ENCODE peak calls at places on chromosomes 11 and 22, in eight cellular contexts. P, E, B, D, V, C, W and I are unnamed samples.

GRCh38 chr11:15907806-15908205 is 448.5 kb downstream of the SOX6 start:
- DNase-seq in W (no peak), V (no peak), D (no peak), B (no peak), P (no peak), E (no peak), C (no peak), I (no peak)

GRCh38 chr22:47623056-47623739 is 860.7 kb downstream of the TBC1D22A start:
- DNase-seq in W (no peak), E (no peak), B (no peak), C (peak), D (peak), P (no peak), V (peak), I (no peak)

GRCh38 chr22:23215294-23216204 is 35.2 kb downstream of the BCR start:
- DNase-seq in P (no peak), V (no peak), E (no peak), W (no peak), D (peak), C (peak), B (no peak), I (peak)

GRCh38 chr11:45624095-45624494 is 41.3 kb downstream of the CHST1 start:
- DNase-seq in P (no peak), E (no peak), V (no peak), B (no peak), W (no peak), C (no peak), D (no peak), I (no peak)

GRCh38 chr11:71483689-71484088 is 30.7 kb downstream of the NADSYN1 start:
- DNase-seq in P (no peak), C (no peak), E (no peak), W (no peak), D (no peak), B (no peak), V (no peak), I (no peak)

GRCh38 chr11:70031631-70032469 is 46.3 kb upstream of the ANO1 start:
- DNase-seq in C (no peak), V (no peak), B (no peak), D (no peak), P (no peak), W (no peak), E (no peak), I (no peak)

GRCh38 chr11:35340101-35340500 is 79.3 kb downstream of the SLC1A2 start:
- DNase-seq in P (no peak), E (no peak), B (no peak), W (no peak), V (no peak), D (no peak), C (no peak), I (no peak)

GRCh38 chr11:128061321-128061871 is 526.0 kb downstream of the ETS1 start:
- DNase-seq in B (peak), D (no peak), P (no peak), V (no peak), E (no peak), C (no peak), W (no peak), I (no peak)

GRCh38 chr22:47333625-47334024 is 571.2 kb downstream of the TBC1D22A start:
- DNase-seq in E (no peak), D (no peak), V (no peak), C (no peak), B (no peak), W (no peak), P (no peak), I (no peak)

GRCh38 chr11:88357323-88358039 is 19.9 kb upstream of the CTSC start:
- DNase-seq in E (no peak), C (no peak), V (no peak), W (no peak), D (no peak), B (peak), P (no peak), I (no peak)

GRCh38 chr22:22090650-22091399 is 108.2 kb upstream of the TOP3B start:
- DNase-seq in E (no peak), W (no peak), P (no peak), C (no peak), B (no peak), V (no peak), D (no peak), I (no peak)

GRCh38 chr11:135033545-135033944 is 621.5 kb upstream of the B3GAT1 start:
- DNase-seq in V (no peak), E (no peak), W (no peak), C (no peak), P (no peak), D (no peak), B (no peak), I (no peak)

GRCh38 chr11:124923296-124923695 is 4.2 kb downstream of the HEPN1 start:
- DNase-seq in E (no peak), V (no peak), B (no peak), D (no peak), P (no peak), C (no peak), W (no peak), I (no peak)

GRCh38 chr11:15180212-15180814 is 65.6 kb downstream of the INSC start:
- DNase-seq in D (no peak), C (no peak), W (no peak), B (peak), E (no peak), P (no peak), V (no peak), I (no peak)

GRCh38 chr11:65152157-65152556 is 17.8 kb upstream of the SYVN1 start:
- DNase-seq in P (no peak), D (no peak), W (no peak), E (no peak), B (peak), C (no peak), V (no peak), I (no peak)

GRCh38 chr22:37199839-37200161 is 11.8 kb upstream of the C1QTNF6 start:
- DNase-seq in B (no peak), C (no peak), W (no peak), P (no peak), D (no peak), V (peak), E (no peak), I (no peak)

GRCh38 chr11:13215157-13215556 is 62.4 kb upstream of the BMAL1 start:
- DNase-seq in E (no peak), B (peak), P (no peak), W (no peak), V (no peak), D (no peak), C (no peak), I (no peak)

GRCh38 chr11:59463176-59463575 is 6.4 kb downstream of the OR4D6 start:
- DNase-seq in E (no peak), C (peak), B (no peak), W (no peak), V (peak), P (no peak), D (no peak), I (no peak)

GRCh38 chr11:3000032-3000961 is 8.2 kb upstream of the NAP1L4 start:
- DNase-seq in D (peak), C (peak), E (no peak), V (no peak), W (peak), B (no peak), P (peak), I (peak)

GRCh38 chr11:120256178-120256577 is 16.2 kb downstream of the POU2F3 start:
- DNase-seq in P (no peak), W (no peak), E (no peak), C (no peak), D (no peak), V (no peak), B (no peak), I (no peak)

GRCh38 chr11:57458410-57459111 is 1.8 kb upstream of the RTN4RL2 start:
- DNase-seq in D (peak), W (no peak), P (no peak), C (peak), E (no peak), V (peak), B (peak), I (peak)

GRCh38 chr22:40276877-40277823 is 69.2 kb upstream of the ADSL start:
- DNase-seq in C (no peak), V (no peak), W (no peak), E (no peak), P (no peak), B (peak), D (no peak), I (no peak)

GRCh38 chr22:37428649-37429586 is 1.6 kb upstream of the ELFN2 start:
- DNase-seq in V (peak), W (no peak), B (peak), D (peak), E (peak), P (no peak), C (peak), I (peak)

GRCh38 chr11:26792956-26793355 is 71.1 kb upstream of the SLC5A12 start:
- DNase-seq in V (no peak), E (no peak), W (no peak), C (no peak), D (no peak), P (no peak), B (no peak), I (no peak)

GRCh38 chr11:107898270-107898669 is 30.0 kb upstream of the RAB39A start:
- DNase-seq in C (no peak), V (no peak), E (no peak), D (no peak), W (no peak), B (peak), P (no peak), I (no peak)

GRCh38 chr22:47209077-47209514 is 446.6 kb downstream of the TBC1D22A start:
- DNase-seq in E (no peak), P (no peak), B (no peak), C (peak), D (peak), V (no peak), W (no peak), I (no peak)

GRCh38 chr11:121487191-121487590 is 34.4 kb upstream of the SORL1-AS1 start:
- DNase-seq in E (no peak), V (no peak), D (no peak), P (no peak), C (no peak), W (no peak), B (no peak), I (no peak)

GRCh38 chr22:23263651-23264555 is 83.6 kb downstream of the BCR start:
- DNase-seq in B (no peak), W (no peak), D (no peak), C (no peak), E (peak), V (no peak), P (no peak), I (no peak)

GRCh38 chr11:18012906-18013781 is at the start of gene SERGEF:
- DNase-seq in D (peak), C (peak), V (peak), P (peak), E (peak), B (peak), W (peak), I (peak)

GRCh38 chr11:131710511-131710910 is 340.1 kb downstream of the NTM start:
- DNase-seq in B (no peak), P (no peak), E (no peak), D (no peak), V (no peak), W (no peak), C (no peak), I (no peak)

GRCh38 chr22:45007946-45008852 is 1.6 kb downstream of the PHF21B start:
- DNase-seq in C (peak), D (no peak), E (no peak), W (no peak), V (peak), P (no peak), B (peak), I (no peak)
- H3K4me3 ChIP-seq in C (peak), D (peak), E (no peak), W (peak), V (peak), P (peak), B (peak), I (peak)

DNA sequence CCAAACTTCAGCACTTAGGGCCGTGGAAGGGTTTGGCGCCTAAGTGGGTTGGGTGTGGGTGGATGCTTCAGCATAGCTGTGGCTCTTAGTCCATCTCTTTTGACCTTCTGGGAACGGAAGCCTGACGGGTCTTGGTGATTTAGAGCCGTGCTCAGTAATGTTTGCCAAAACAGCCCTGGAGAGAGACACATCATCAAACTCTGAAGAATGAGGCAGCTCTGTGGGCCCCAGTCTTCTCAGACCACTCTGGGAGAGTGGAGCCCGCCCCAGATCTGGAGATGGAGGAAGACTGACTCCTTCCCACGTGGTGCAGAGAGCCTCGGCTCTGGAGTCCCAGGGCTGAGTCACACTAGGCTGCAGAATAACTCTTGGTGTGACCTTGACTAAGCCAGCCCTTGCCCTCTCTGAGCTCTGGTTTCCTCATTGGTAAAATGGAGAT is 168.9 kb downstream of the C11orf91 start:
- DNase-seq in D (no peak), C (no peak), E (no peak), W (no peak), B (peak), V (peak), P (no peak), I (peak)
- H3K27ac ChIP-seq in D (no peak), C (no peak), E (no peak), W (peak), B (no peak), V (no peak), P (no peak), I (no peak)

GRCh38 chr22:26210390-26210789 is 41.1 kb downstream of the SEZ6L start:
- DNase-seq in B (no peak), D (no peak), C (no peak), W (no peak), V (no peak), P (no peak), E (no peak), I (no peak)
- H3K4me3 ChIP-seq in B (no peak), D (no peak), C (no peak), W (no peak), V (no peak), P (no peak), E (no peak), I (no peak)

GRCh38 chr11:69011624-69012091 is 1.4 kb downstream of the MRGPRF start:
- DNase-seq in P (no peak), D (peak), C (peak), V (no peak), E (no peak), W (no peak), B (no peak), I (peak)
- H3K27ac ChIP-seq in P (no peak), D (peak), C (peak), V (no peak), E (no peak), W (peak), B (no peak), I (peak)

DNA sequence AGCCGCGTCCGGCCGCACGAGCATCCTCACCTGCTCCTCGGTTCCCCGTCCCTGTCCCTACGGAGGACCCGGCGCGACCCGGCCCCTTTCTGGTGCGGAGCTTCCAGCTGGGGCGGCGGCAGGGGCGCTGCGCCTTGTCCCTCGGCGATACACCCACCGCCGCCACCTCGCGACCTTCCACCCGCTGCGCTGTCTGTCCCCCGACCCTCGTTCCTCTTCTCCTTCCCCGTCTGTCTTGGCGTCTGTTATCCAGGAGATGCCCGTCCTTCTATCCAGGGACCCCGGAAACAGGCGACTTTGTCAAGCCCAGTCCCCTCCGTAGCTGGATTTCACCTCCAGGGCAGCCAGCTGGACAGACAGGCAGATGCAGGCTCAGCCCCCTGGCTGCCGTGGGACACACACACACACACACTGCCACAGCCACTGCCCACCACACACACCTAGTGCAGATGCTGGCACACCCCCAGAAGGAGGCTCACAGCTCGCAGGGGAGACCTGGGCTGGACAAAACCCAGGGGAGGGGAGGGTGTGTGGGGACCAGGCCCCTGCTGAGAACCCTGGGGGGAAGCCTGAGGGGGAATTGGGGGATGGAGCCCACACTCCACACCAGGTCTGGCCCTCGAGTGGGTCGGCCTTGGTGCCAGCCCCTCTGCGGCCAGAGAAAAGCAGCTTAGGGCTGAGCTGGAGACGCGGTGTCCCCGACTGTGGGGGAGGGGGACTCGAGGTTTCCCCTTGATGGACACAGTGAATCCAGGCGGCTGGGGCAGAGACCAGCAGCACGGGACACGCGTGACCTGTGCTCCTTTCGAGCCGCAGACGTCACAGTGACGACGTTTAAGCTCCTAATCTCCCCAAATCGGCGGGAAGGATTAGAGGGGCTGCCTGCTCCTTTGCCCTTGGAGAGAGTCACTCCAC is 781 bp downstream of the DRD4 start:
- DNase-seq in V (no peak), B (peak), W (no peak), C (no peak), D (no peak), E (no peak), P (no peak), I (no peak)
- H3K4me3 ChIP-seq in V (peak), B (no peak), W (peak), C (no peak), D (no peak), E (no peak), P (no peak), I (peak)

GRCh38 chr11:123239371-123240150 is 44.5 kb upstream of the CLMP start:
- DNase-seq in W (no peak), P (no peak), E (no peak), D (no peak), V (no peak), B (no peak), C (no peak), I (no peak)
- H3K27ac ChIP-seq in W (no peak), P (no peak), E (no peak), D (no peak), V (no peak), B (no peak), C (no peak), I (no peak)

GRCh38 chr11:111006207-111006606 is 239.3 kb upstream of the POU2AF2 start:
- DNase-seq in E (no peak), C (no peak), B (no peak), D (no peak), P (no peak), V (no peak), W (no peak), I (no peak)

GRCh38 chr11:111001986-111002616 is 243.4 kb upstream of the POU2AF2 start:
- DNase-seq in C (no peak), V (no peak), E (no peak), D (no peak), B (peak), W (no peak), P (no peak), I (no peak)

GRCh38 chr11:111000400-111001090 is 245.0 kb upstream of the POU2AF2 start:
- DNase-seq in C (no peak), P (no peak), B (no peak), V (no peak), E (no peak), W (no peak), D (no peak), I (no peak)

GRCh38 chr11:111001091-111001430 is 244.5 kb upstream of the POU2AF2 start:
- DNase-seq in B (no peak), W (no peak), D (no peak), E (no peak), P (no peak), V (no peak), C (no peak), I (no peak)
- H3K4me3 ChIP-seq in B (no peak), W (no peak), D (no peak), E (no peak), P (no peak), V (no peak), C (no peak), I (no peak)